ENCODE peak calls at places on chromosome 16, in nine cellular contexts. One of them, this sample, is unnamed.

GRCh38 chr16:3637371-3637923 is 17.0 kb upstream of the DNASE1 start:
- DNase-seq in A549: no peak
- DNase-seq in ovary: no peak
- DNase-seq in CD8-positive, alpha-beta T cell: no peak
- DNase-seq in K562: no peak
- DNase-seq in ascending aorta: no peak
- DNase-seq in HCT116: no peak
- DNase-seq in Peyer's patch: peak; percentile 39
- DNase-seq in upper lobe of right lung: no peak
- DNase-seq in this sample: no peak

GRCh38 chr16:52252680-52253079 is 294.3 kb downstream of the TOX3 start:
- DNase-seq in A549: no peak
- DNase-seq in ovary: no peak
- DNase-seq in CD8-positive, alpha-beta T cell: no peak
- DNase-seq in K562: no peak
- DNase-seq in ascending aorta: no peak
- DNase-seq in HCT116: no peak
- DNase-seq in Peyer's patch: no peak
- DNase-seq in upper lobe of right lung: no peak
- DNase-seq in this sample: no peak

GRCh38 chr16:11386054-11386680 is 40.9 kb downstream of the RMI2 start:
- DNase-seq in A549: no peak
- DNase-seq in ovary: no peak
- DNase-seq in CD8-positive, alpha-beta T cell: no peak
- DNase-seq in K562: no peak
- DNase-seq in ascending aorta: no peak
- DNase-seq in HCT116: no peak
- DNase-seq in Peyer's patch: no peak
- DNase-seq in upper lobe of right lung: no peak
- DNase-seq in this sample: no peak

GRCh38 chr16:10749680-10750035 is 6.0 kb downstream of the NUBP1 start:
- DNase-seq in A549: no peak
- DNase-seq in ovary: no peak
- DNase-seq in CD8-positive, alpha-beta T cell: no peak
- DNase-seq in K562: no peak
- DNase-seq in ascending aorta: no peak
- DNase-seq in HCT116: no peak
- DNase-seq in Peyer's patch: no peak
- DNase-seq in upper lobe of right lung: peak; percentile 20
- DNase-seq in this sample: no peak

GRCh38 chr16:54429029-54429428 is 142.4 kb upstream of the IRX3 start:
- DNase-seq in A549: no peak
- DNase-seq in ovary: no peak
- DNase-seq in CD8-positive, alpha-beta T cell: no peak
- DNase-seq in K562: no peak
- DNase-seq in ascending aorta: no peak
- DNase-seq in HCT116: no peak
- DNase-seq in Peyer's patch: no peak
- DNase-seq in upper lobe of right lung: no peak
- DNase-seq in this sample: no peak

GRCh38 chr16:66161942-66162341 is 204.5 kb upstream of the CDH5 start:
- DNase-seq in A549: peak; percentile 20
- DNase-seq in ovary: no peak
- DNase-seq in CD8-positive, alpha-beta T cell: no peak
- DNase-seq in K562: no peak
- DNase-seq in ascending aorta: no peak
- DNase-seq in HCT116: peak; percentile 16
- DNase-seq in Peyer's patch: no peak
- DNase-seq in upper lobe of right lung: no peak
- DNase-seq in this sample: no peak

GRCh38 chr16:81697321-81697885 is 81.7 kb upstream of the PLCG2 start:
- DNase-seq in A549: peak; percentile 76
- DNase-seq in ovary: no peak
- DNase-seq in CD8-positive, alpha-beta T cell: peak; percentile 24
- DNase-seq in K562: peak; percentile 57
- DNase-seq in ascending aorta: no peak
- DNase-seq in HCT116: peak; percentile 51
- DNase-seq in Peyer's patch: peak; percentile 40
- DNase-seq in upper lobe of right lung: peak; percentile 76
- DNase-seq in this sample: peak; percentile 33

GRCh38 chr16:2159052-2159838 is 3.7 kb downstream of the TRAF7 start:
- DNase-seq in A549: peak; percentile 57
- DNase-seq in ovary: peak; percentile 63
- DNase-seq in CD8-positive, alpha-beta T cell: no peak
- DNase-seq in K562: no peak
- DNase-seq in ascending aorta: no peak
- DNase-seq in HCT116: no peak
- DNase-seq in Peyer's patch: no peak
- DNase-seq in upper lobe of right lung: no peak
- DNase-seq in this sample: no peak

GRCh38 chr16:1454561-1454960 is 10.2 kb upstream of the CCDC154 start:
- DNase-seq in A549: no peak
- DNase-seq in ovary: no peak
- DNase-seq in CD8-positive, alpha-beta T cell: no peak
- DNase-seq in K562: no peak
- DNase-seq in ascending aorta: no peak
- DNase-seq in HCT116: no peak
- DNase-seq in Peyer's patch: no peak
- DNase-seq in upper lobe of right lung: no peak
- DNase-seq in this sample: no peak

GRCh38 chr16:72474511-72475123 is 302.7 kb upstream of the PMFBP1 start:
- DNase-seq in A549: no peak
- DNase-seq in ovary: no peak
- DNase-seq in CD8-positive, alpha-beta T cell: no peak
- DNase-seq in K562: no peak
- DNase-seq in ascending aorta: no peak
- DNase-seq in HCT116: peak; percentile 89
- DNase-seq in Peyer's patch: no peak
- DNase-seq in upper lobe of right lung: no peak
- DNase-seq in this sample: no peak

GRCh38 chr16:90072442-90073105 is 4.6 kb downstream of the PRDM7 start:
- DNase-seq in A549: no peak
- DNase-seq in ovary: no peak
- DNase-seq in CD8-positive, alpha-beta T cell: no peak
- DNase-seq in K562: no peak
- DNase-seq in ascending aorta: no peak
- DNase-seq in HCT116: no peak
- DNase-seq in Peyer's patch: no peak
- DNase-seq in upper lobe of right lung: no peak
- DNase-seq in this sample: no peak

DNA sequence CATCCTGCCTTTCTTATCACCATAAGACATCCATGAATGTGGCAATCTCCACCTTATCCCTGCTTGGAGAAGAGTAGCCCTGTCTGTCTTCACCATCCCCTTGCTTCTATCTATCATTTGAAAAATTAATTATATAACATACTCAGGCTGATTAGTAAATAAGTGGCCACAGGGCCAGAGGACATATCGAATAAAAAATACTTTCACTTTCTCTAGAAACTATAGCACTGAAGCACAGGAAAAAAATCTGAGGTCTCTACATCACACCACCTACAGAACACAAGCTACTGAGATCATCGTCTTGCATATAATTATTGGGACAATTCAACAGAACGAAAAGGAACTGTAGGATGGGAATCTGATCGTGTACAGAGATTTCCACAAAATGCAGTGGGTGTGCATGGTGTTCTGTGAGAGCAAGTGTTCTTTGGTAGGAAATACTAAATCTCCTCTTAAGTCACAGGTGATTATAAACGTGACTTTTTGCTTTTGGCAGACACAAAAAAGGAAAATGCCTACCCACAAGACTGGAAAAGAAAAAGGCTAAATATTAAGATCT is 289.6 kb upstream of the ERCC4 start:
- DNase-seq in A549: no peak
- DNase-seq in ovary: no peak
- DNase-seq in CD8-positive, alpha-beta T cell: no peak
- DNase-seq in K562: no peak
- DNase-seq in ascending aorta: no peak
- DNase-seq in HCT116: no peak
- DNase-seq in Peyer's patch: no peak
- DNase-seq in upper lobe of right lung: no peak
- DNase-seq in this sample: no peak
- H3K9me3 ChIP-seq in A549: no peaks in the 10 kb centered on the region
- H3K9me3 ChIP-seq in ovary: no peaks in the 10 kb centered on the region
- H3K9me3 ChIP-seq in CD8-positive, alpha-beta T cell: no peaks in the 10 kb centered on the region
- H3K9me3 ChIP-seq in K562: no peaks in the 10 kb centered on the region
- H3K9me3 ChIP-seq in ascending aorta: no peaks in the 10 kb centered on the region
- H3K9me3 ChIP-seq in HCT116: no peaks in the 10 kb centered on the region
- H3K9me3 ChIP-seq in Peyer's patch: no peaks in the 10 kb centered on the region
- H3K9me3 ChIP-seq in upper lobe of right lung: no peaks in the 10 kb centered on the region
- H3K9me3 ChIP-seq in this sample: no peaks in the 10 kb centered on the region

GRCh38 chr16:24075929-24076716 is 180.0 kb upstream of the CACNG3 start:
- DNase-seq in A549: no peak
- DNase-seq in ovary: no peak
- DNase-seq in CD8-positive, alpha-beta T cell: no peak
- DNase-seq in K562: peak; percentile 42
- DNase-seq in ascending aorta: no peak
- DNase-seq in HCT116: peak; percentile 10
- DNase-seq in Peyer's patch: no peak
- DNase-seq in upper lobe of right lung: no peak
- DNase-seq in this sample: no peak
- H3K27ac ChIP-seq in A549: no peak overlapping the region
- H3K27ac ChIP-seq in ovary: no peak overlapping the region
- H3K27ac ChIP-seq in CD8-positive, alpha-beta T cell: no peak overlapping the region
- H3K27ac ChIP-seq in K562: peak overlapping the region; percentile 39
- H3K27ac ChIP-seq in ascending aorta: no peak overlapping the region
- H3K27ac ChIP-seq in HCT116: no peak overlapping the region
- H3K27ac ChIP-seq in Peyer's patch: no peak overlapping the region
- H3K27ac ChIP-seq in upper lobe of right lung: no peak overlapping the region
- H3K27ac ChIP-seq in this sample: no peak overlapping the region

GRCh38 chr16:31200821-31201510 is 1.6 kb downstream of the PYCARD start:
- DNase-seq in A549: peak; percentile 49
- DNase-seq in ovary: no peak
- DNase-seq in CD8-positive, alpha-beta T cell: peak; percentile 22
- DNase-seq in K562: no peak
- DNase-seq in ascending aorta: no peak
- DNase-seq in HCT116: no peak
- DNase-seq in Peyer's patch: peak; percentile 44
- DNase-seq in upper lobe of right lung: no peak
- DNase-seq in this sample: no peak
- TF ChIP-seq CTCF in A549: no peak
- TF ChIP-seq CTCF in ovary: no peak
- TF ChIP-seq CTCF in CD8-positive, alpha-beta T cell: peak; percentile 22
- TF ChIP-seq CTCF in K562: peak; percentile 44
- TF ChIP-seq CTCF in ascending aorta: no peak
- TF ChIP-seq CTCF in HCT116: no peak
- TF ChIP-seq CTCF in Peyer's patch: peak; percentile 11
- TF ChIP-seq CTCF in upper lobe of right lung: peak; percentile 7
- TF ChIP-seq CTCF in this sample: peak; percentile 9

DNA sequence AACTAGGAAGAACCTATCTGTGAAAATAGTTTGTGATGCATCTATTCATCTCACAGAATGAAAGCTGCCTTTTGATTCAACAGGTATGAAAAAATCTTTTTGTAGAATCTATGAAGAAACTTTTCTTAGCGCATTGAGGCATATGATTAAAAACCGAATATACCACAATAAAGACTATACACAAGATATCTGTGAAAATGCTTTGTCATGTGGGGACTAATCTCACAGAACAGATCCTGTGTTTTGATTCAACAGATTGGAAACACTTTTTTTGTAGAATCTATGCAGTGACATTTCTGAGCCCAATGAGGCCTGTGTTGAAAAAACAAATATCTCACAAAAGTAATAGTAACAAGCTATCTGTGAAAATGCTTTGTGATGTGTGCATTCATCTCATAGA is 2247.5 kb downstream of the TP53TG3F start:
- DNase-seq in A549: no peak
- DNase-seq in ovary: no peak
- DNase-seq in CD8-positive, alpha-beta T cell: no peak
- DNase-seq in K562: no peak
- DNase-seq in ascending aorta: no peak
- DNase-seq in HCT116: no peak
- DNase-seq in Peyer's patch: no peak
- DNase-seq in upper lobe of right lung: no peak
- DNase-seq in this sample: no peak
- H3K9me3 ChIP-seq in A549: peaks cover 3% of the 10 kb centered on the region
- H3K9me3 ChIP-seq in ovary: no peaks in the 10 kb centered on the region
- H3K9me3 ChIP-seq in CD8-positive, alpha-beta T cell: no peaks in the 10 kb centered on the region
- H3K9me3 ChIP-seq in K562: no peaks in the 10 kb centered on the region
- H3K9me3 ChIP-seq in ascending aorta: no peaks in the 10 kb centered on the region
- H3K9me3 ChIP-seq in HCT116: peaks cover 5% of the 10 kb centered on the region
- H3K9me3 ChIP-seq in Peyer's patch: no peaks in the 10 kb centered on the region
- H3K9me3 ChIP-seq in upper lobe of right lung: no peaks in the 10 kb centered on the region
- H3K9me3 ChIP-seq in this sample: peaks cover 22% of the 10 kb centered on the region

GRCh38 chr16:30533748-30534367 is 800 bp downstream of the ZNF747 start:
- DNase-seq in A549: no peak
- DNase-seq in ovary: no peak
- DNase-seq in CD8-positive, alpha-beta T cell: no peak
- DNase-seq in K562: peak; percentile 27
- DNase-seq in ascending aorta: no peak
- DNase-seq in HCT116: no peak
- DNase-seq in Peyer's patch: no peak
- DNase-seq in upper lobe of right lung: no peak
- DNase-seq in this sample: no peak

GRCh38 chr16:30535106-30535776 is 583 bp upstream of the ZNF747 start:
- DNase-seq in A549: no peak
- DNase-seq in ovary: no peak
- DNase-seq in CD8-positive, alpha-beta T cell: no peak
- DNase-seq in K562: no peak
- DNase-seq in ascending aorta: no peak
- DNase-seq in HCT116: no peak
- DNase-seq in Peyer's patch: no peak
- DNase-seq in upper lobe of right lung: no peak
- DNase-seq in this sample: no peak

GRCh38 chr16:30532285-30533145 is 2.1 kb downstream of the ZNF747 start:
- DNase-seq in A549: no peak
- DNase-seq in ovary: no peak
- DNase-seq in CD8-positive, alpha-beta T cell: no peak
- DNase-seq in K562: no peak
- DNase-seq in ascending aorta: no peak
- DNase-seq in HCT116: no peak
- DNase-seq in Peyer's patch: no peak
- DNase-seq in upper lobe of right lung: no peak
- DNase-seq in this sample: no peak

GRCh38 chr16:30534368-30535105 is at the start of gene ZNF747:
- DNase-seq in A549: peak; percentile 90
- DNase-seq in ovary: peak; percentile 95
- DNase-seq in CD8-positive, alpha-beta T cell: peak; percentile 90
- DNase-seq in K562: peak; percentile 83
- DNase-seq in ascending aorta: peak; percentile 61
- DNase-seq in HCT116: peak; percentile 70
- DNase-seq in Peyer's patch: peak; percentile 91
- DNase-seq in upper lobe of right lung: peak; percentile 96
- DNase-seq in this sample: peak; percentile 92

DNA sequence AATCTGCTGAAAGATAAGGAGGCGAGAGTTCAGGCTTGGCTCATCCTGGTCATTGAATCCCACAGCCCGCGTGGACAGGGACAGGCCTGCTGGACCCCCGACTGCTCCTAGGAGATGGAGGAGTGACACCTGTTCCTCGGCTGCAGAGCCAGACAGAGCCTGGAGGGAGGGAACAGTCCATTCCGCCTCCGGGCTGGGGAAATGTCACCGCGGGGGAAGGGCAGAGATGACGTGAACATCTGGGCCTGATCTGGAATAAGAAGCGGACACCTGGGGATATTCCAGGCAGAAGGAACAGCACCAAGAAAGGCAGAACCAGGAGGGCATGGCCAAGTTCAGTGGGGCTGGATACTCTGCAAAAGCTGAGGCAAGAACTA is 1.5 kb downstream of the ZNF747 start:
- DNase-seq in A549: no peak
- DNase-seq in ovary: no peak
- DNase-seq in CD8-positive, alpha-beta T cell: no peak
- DNase-seq in K562: no peak
- DNase-seq in ascending aorta: no peak
- DNase-seq in HCT116: no peak
- DNase-seq in Peyer's patch: no peak
- DNase-seq in upper lobe of right lung: peak; percentile 63
- DNase-seq in this sample: no peak
- H3K27ac ChIP-seq in A549: no peak overlapping the region
- H3K27ac ChIP-seq in ovary: no peak overlapping the region
- H3K27ac ChIP-seq in CD8-positive, alpha-beta T cell: no peak overlapping the region
- H3K27ac ChIP-seq in K562: no peak overlapping the region
- H3K27ac ChIP-seq in ascending aorta: no peak overlapping the region
- H3K27ac ChIP-seq in HCT116: peak overlapping the region; percentile 31
- H3K27ac ChIP-seq in Peyer's patch: no peak overlapping the region
- H3K27ac ChIP-seq in upper lobe of right lung: no peak overlapping the region
- H3K27ac ChIP-seq in this sample: no peak overlapping the region